ENCODE peak calls at places on chromosomes 7 and 10, in six cellular contexts. P is stimulated activated CD8-positive, alpha-beta memory T cell treated with anti-CD3 and anti-CD28 coated beads, Interleukin-7, amount 100 ng/mL, for 24 hours; F is stomach; L is Right ventricle myocardium superior; I is activated T-cell treated with anti-CD3 and anti-CD28 coated beads for 24 hours; R is activated T-helper 9 cell treated with anti-CD3 and anti-CD28 coated beads, Interleukin-2, amount 50 U/mL, for 16 hours. M is an unnamed sample.

GRCh38 chr7:132575336-132575986 is 809 bp downstream of the PLXNA4 start:
- DNase-seq in P (no peak), F (no peak), L (peak; percentile 84), I (no peak), R (no peak), M (peak; percentile 64)

GRCh38 chr7:22231806-22232205 is 125.1 kb downstream of the RAPGEF5 start:
- DNase-seq in P (no peak), F (no peak), L (no peak), I (no peak), R (no peak), M (no peak)

GRCh38 chr10:102917314-102917961 is 656 bp upstream of the CNNM2 start:
- DNase-seq in P (peak; percentile 67), F (peak; percentile 85), L (peak; percentile 90), I (peak; percentile 74), R (peak; percentile 74), M (peak; percentile 64)

GRCh38 chr7:1693991-1694524 is 24.0 kb downstream of the ELFN1 start:
- DNase-seq in P (no peak), F (no peak), L (peak; percentile 45), I (no peak), R (no peak), M (peak; percentile 69)

GRCh38 chr10:5297466-5297865 is 67.3 kb upstream of the UCN3 start:
- DNase-seq in P (no peak), F (no peak), L (peak; percentile 64), I (no peak), R (peak; percentile 5), M (peak; percentile 93)

GRCh38 chr10:80582561-80582960 is 44.9 kb downstream of the SH2D4B start:
- DNase-seq in P (no peak), F (no peak), L (no peak), I (no peak), R (no peak), M (no peak)

GRCh38 chr10:9331583-9332008 is 1277.1 kb downstream of the GATA3 start:
- DNase-seq in P (no peak), F (no peak), L (no peak), I (no peak), R (no peak), M (peak; percentile 78)

GRCh38 chr10:102230861-102231356 is 4.8 kb downstream of the ELOVL3 start:
- DNase-seq in P (no peak), F (peak; percentile 53), L (peak; percentile 59), I (no peak), R (no peak), M (peak; percentile 17)

GRCh38 chr7:55490099-55490498 is 82.2 kb downstream of the VOPP1 start:
- DNase-seq in P (no peak), F (no peak), L (no peak), I (no peak), R (no peak), M (no peak)

GRCh38 chr10:96803265-96803664 is 28.8 kb upstream of the LCOR start:
- DNase-seq in P (no peak), F (no peak), L (no peak), I (no peak), R (no peak), M (no peak)

GRCh38 chr7:142385528-142386340 is 127.9 kb upstream of the PRSS58 start:
- DNase-seq in P (no peak), F (no peak), L (no peak), I (peak; percentile 28), R (no peak), M (peak; percentile 76)